ENCODE peak calls at places on chromosome 22, in eight cellular contexts. L is A673; I is left ventricle myocardium inferior; J is stomach; F is body of pancreas; G is skeletal muscle cell; A is naive thymus-derived CD4-positive, alpha-beta T cell; N is psoas muscle. O is an unnamed sample.

GRCh38 chr22:24230911-24231656 is 13.8 kb downstream of the GGT5 start:
- DNase-seq in I (peak; percentile 37), A (peak; percentile 72), F (peak; percentile 79), G (no peak), L (peak; percentile 53), N (peak; percentile 65), J (peak; percentile 74), O (peak; percentile 52)

GRCh38 chr22:31346733-31347250 is 646 bp upstream of the PATZ1 start:
- DNase-seq in I (peak; percentile 61), J (peak; percentile 63), N (peak; percentile 77), L (peak; percentile 69), G (no peak), F (peak; percentile 73), A (peak; percentile 57), O (peak; percentile 19)

GRCh38 chr22:37803195-37803635 is 4.5 kb upstream of the GCAT start:
- DNase-seq in J (no peak), A (no peak), N (no peak), G (no peak), F (no peak), I (no peak), L (no peak), O (no peak)

GRCh38 chr22:40499187-40499753 is 128.9 kb downstream of the SGSM3 start:
- DNase-seq in A (no peak), I (no peak), L (peak; percentile 47), J (peak; percentile 37), N (no peak), F (peak; percentile 30), G (peak; percentile 95), O (no peak)

GRCh38 chr22:39729141-39729934 is 158.8 kb downstream of the CACNA1I start:
- DNase-seq in G (no peak), A (peak; percentile 6), F (no peak), N (no peak), L (no peak), I (no peak), J (no peak), O (no peak)

GRCh38 chr22:30452861-30453260 is 19.0 kb downstream of the SEC14L3 start:
- DNase-seq in L (no peak), N (no peak), G (no peak), A (no peak), J (no peak), F (no peak), I (no peak), O (no peak)

GRCh38 chr22:40922484-40923303 is 28.5 kb upstream of the RBX1 start:
- DNase-seq in J (no peak), I (no peak), A (no peak), L (peak; percentile 71), F (no peak), G (peak; percentile 18), N (no peak), O (no peak)

GRCh38 chr22:38989461-38989860 is 7.3 kb downstream of the APOBEC3B start:
- DNase-seq in A (no peak), I (no peak), F (no peak), N (peak; percentile 35), J (no peak), G (no peak), L (no peak), O (no peak)

GRCh38 chr22:49017769-49018330 is 809.8 kb downstream of the BRD1 start:
- DNase-seq in I (no peak), A (no peak), L (no peak), G (no peak), F (no peak), J (peak; percentile 18), N (no peak), O (no peak)

GRCh38 chr22:50298937-50299656 is 8.3 kb downstream of the PLXNB2 start:
- DNase-seq in G (no peak), J (peak; percentile 58), N (no peak), A (no peak), F (no peak), I (peak; percentile 51), L (peak; percentile 80), O (no peak)
- H3K4me3 ChIP-seq in G (no peak overlapping the region), J (peak overlapping the region; percentile 56), N (peak overlapping the region; percentile 39), A (no peak overlapping the region), F (no peak overlapping the region), I (peak overlapping the region; percentile 60), L (peak overlapping the region; percentile 41), O (no peak overlapping the region)

DNA sequence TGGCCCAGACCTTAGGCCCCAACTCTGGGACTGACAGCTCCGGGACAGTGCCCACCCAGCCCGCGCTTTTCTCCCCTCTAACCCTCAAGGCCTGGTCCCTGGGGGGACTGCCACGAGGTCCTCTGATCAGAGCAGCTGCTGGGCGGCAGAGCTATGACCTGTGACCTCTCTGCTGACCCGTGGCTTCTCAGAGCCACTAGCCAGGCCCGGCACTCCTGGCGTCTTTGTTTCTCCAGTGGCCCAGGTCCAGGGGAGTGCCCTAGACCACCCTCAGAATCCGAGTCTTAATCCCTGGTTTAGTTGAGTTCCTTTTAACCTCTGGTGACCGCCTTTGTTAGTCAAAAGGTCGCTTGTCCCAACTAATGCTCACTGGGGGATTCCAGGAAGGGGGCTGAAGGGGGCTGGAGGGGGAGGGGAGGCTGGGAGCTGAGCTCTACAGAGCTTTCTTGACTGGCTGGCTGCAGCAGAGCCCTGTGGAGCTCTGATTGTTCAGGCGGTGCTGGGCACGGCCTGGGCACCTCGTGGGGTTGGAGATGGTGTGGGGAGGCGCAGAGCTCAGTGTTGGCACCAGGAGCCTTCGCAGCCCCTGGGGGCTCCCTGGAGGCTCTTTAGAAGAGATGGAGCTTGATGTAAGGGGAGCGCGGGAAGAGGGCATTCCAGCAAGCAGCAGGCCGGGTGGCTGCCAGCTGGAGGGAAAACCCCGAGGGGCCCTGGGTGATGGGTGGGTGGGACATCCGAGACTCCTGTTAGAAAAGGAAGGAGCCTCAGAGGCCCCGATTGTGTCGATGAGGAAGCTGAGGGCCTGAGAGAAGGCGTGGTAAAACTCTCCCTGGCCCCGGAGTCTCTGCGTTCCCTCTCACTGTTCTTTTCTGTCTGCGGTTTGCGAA is 1.4 kb downstream of the FBLN1 start:
- DNase-seq in J (no peak), I (no peak), G (peak; percentile 35), L (peak; percentile 71), N (no peak), A (no peak), F (no peak), O (no peak)
- H3K4me3 ChIP-seq in J (peak overlapping the region; percentile 58), I (peak overlapping the region; percentile 71), G (peak overlapping the region; percentile 69), L (peak overlapping the region; percentile 72), N (peak overlapping the region; percentile 58), A (no peak overlapping the region), F (no peak overlapping the region), O (no peak overlapping the region)

GRCh38 chr22:28091486-28091885 is 172.4 kb upstream of the PITPNB start:
- DNase-seq in N (no peak), J (no peak), F (no peak), I (no peak), A (no peak), L (no peak), G (no peak), O (no peak)

GRCh38 chr22:28094831-28095230 is 175.8 kb upstream of the PITPNB start:
- DNase-seq in G (no peak), I (no peak), F (no peak), J (no peak), L (peak; percentile 39), N (no peak), A (no peak), O (no peak)
- H3K4me3 ChIP-seq in G (no peak overlapping the region), I (no peak overlapping the region), F (no peak overlapping the region), J (no peak overlapping the region), L (no peak overlapping the region), N (no peak overlapping the region), A (no peak overlapping the region), O (no peak overlapping the region)

GRCh38 chr22:46339956-46340355 is 4.4 kb downstream of the TRMU start:
- DNase-seq in I (peak; percentile 10), J (no peak), N (peak; percentile 17), F (no peak), L (no peak), A (no peak), G (no peak), O (no peak)

GRCh38 chr22:46337870-46338269 is 2.4 kb downstream of the TRMU start:
- DNase-seq in I (peak; percentile 15), F (no peak), L (no peak), A (no peak), J (no peak), G (no peak), N (peak; percentile 10), O (no peak)

GRCh38 chr22:46335201-46336118 is at the start of gene TRMU:
- DNase-seq in G (peak; percentile 56), I (peak; percentile 90), N (peak; percentile 94), A (peak; percentile 83), F (peak; percentile 88), J (peak; percentile 89), L (peak; percentile 87), O (peak; percentile 60)

GRCh38 chr22:46338636-46339035 is 3.1 kb downstream of the TRMU start:
- DNase-seq in J (no peak), G (no peak), A (no peak), I (peak; percentile 1), L (no peak), N (peak; percentile 11), F (no peak), O (no peak)

DNA sequence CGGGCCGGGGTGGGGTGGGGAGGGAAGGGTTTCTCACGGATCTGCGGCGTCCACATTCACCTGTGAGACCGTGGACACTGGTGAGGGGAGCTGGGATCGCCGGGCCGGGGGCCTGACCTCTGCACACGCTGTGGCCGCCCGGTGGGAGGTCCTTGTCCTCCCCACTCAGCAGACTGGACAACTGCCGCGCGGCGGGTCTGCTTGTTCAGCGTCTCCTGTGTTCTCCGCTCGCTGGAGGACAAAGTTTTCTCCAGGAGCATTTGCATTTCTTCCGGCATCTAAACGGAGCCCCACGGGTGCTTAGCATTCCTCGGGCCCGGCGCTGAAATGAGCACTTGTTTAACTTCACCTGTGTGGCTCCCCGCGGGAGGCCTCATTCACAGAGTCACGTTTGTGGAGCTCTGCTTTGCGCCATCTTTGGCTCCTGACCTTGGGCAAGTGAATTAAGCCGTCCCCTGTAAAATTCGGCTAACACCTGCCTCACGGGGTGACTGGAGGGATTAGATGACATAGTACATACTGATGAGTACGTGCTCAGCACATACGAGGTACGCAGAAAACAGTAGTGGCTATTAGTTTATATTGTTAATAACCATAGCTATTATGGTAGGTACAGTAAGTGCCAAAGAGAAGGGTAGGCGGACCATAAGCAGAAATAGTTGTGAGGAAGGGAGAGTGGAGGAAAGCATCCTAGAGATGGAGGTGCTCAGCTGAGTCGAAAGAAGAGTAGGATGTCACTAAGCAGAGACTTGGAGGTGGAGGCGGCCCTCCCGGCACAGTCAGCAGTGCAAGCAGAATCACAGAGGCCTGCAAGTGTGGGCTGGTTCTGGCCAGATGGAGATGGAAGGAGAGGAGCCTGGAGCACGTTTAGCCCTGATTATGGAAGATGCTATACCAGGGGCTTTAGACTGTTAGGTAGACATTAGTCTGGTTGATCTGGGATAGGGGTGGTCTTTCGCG is 885 bp downstream of the TRMU start:
- DNase-seq in I (peak; percentile 15), G (no peak), F (peak; percentile 50), L (peak; percentile 12), A (no peak), J (peak; percentile 32), N (peak; percentile 65), O (no peak)
- H3K4me3 ChIP-seq in I (peak overlapping the region; percentile 98), G (peak overlapping the region; percentile 93), F (peak overlapping the region; percentile 87), L (peak overlapping the region; percentile 100), A (peak overlapping the region; percentile 87), J (peak overlapping the region; percentile 98), N (peak overlapping the region; percentile 76), O (peak overlapping the region; percentile 58)